ENCODE peak calls at places on chromosomes 6 and 20, in five cellular contexts. G is T-helper 2 cell, L is GM12865, E is A549, K is OCI-LY7. M is an unnamed sample.

GRCh38 chr20:62118113-62119043 is 3.9 kb upstream of the LSM14B start:
- DNase-seq in G (no peak), L (no peak), E (no peak), K (no peak), M (no peak)

GRCh38 chr6:169724554-169725269 is 412 bp upstream of the PHF10 start:
- DNase-seq in G (peak; percentile 63), L (peak; percentile 71), E (no peak), K (peak; percentile 84), M (peak; percentile 83)

GRCh38 chr20:37492945-37493344 is 28.1 kb upstream of the NNAT start:
- DNase-seq in G (no peak), L (no peak), E (no peak), K (no peak), M (no peak)

GRCh38 chr20:35215066-35215956 is 11.2 kb upstream of the MMP24 start:
- DNase-seq in G (no peak), L (no peak), E (peak; percentile 74), K (no peak), M (no peak)

GRCh38 chr6:134614606-134615485 is 296.9 kb upstream of the SGK1 start:
- DNase-seq in G (no peak), L (no peak), E (no peak), K (no peak), M (no peak)

GRCh38 chr6:35583893-35584688 is 71.4 kb upstream of the TULP1 start:
- DNase-seq in G (peak; percentile 60), L (peak; percentile 85), E (no peak), K (peak; percentile 83), M (peak; percentile 77)

GRCh38 chr6:55868910-55869479 is 6.4 kb downstream of the BMP5 start:
- DNase-seq in G (no peak), L (peak; percentile 88), E (no peak), K (no peak), M (no peak)

GRCh38 chr6:53347250-53347920 is 1.4 kb downstream of the ELOVL5 start:
- DNase-seq in G (no peak), L (peak; percentile 75), E (no peak), K (peak; percentile 77), M (no peak)

GRCh38 chr6:4620284-4621228 is 155.6 kb upstream of the CDYL start:
- DNase-seq in G (no peak), L (no peak), E (no peak), K (no peak), M (no peak)

GRCh38 chr6:55955684-55956083 is 80.3 kb upstream of the BMP5 start:
- DNase-seq in G (no peak), L (no peak), E (no peak), K (no peak), M (no peak)

GRCh38 chr6:32868257-32868788 is 14.3 kb downstream of the PSMB9 start:
- DNase-seq in G (peak; percentile 78), L (peak; percentile 88), E (peak; percentile 20), K (peak; percentile 90), M (peak; percentile 78)

GRCh38 chr20:40980828-40981310 is 47.8 kb upstream of the TOP1 start:
- DNase-seq in G (no peak), L (no peak), E (no peak), K (no peak), M (no peak)

GRCh38 chr6:47741807-47742206 is 40.0 kb upstream of the OPN5 start:
- DNase-seq in G (no peak), L (peak; percentile 17), E (peak; percentile 4), K (no peak), M (no peak)

GRCh38 chr20:39850236-39850635 is 838.8 kb downstream of the MAFB start:
- DNase-seq in G (no peak), L (no peak), E (no peak), K (no peak), M (no peak)

GRCh38 chr20:20815711-20816455 is 103.4 kb upstream of the RALGAPA2 start:
- DNase-seq in G (no peak), L (no peak), E (no peak), K (no peak), M (no peak)

GRCh38 chr6:161356167-161356844 is 82.4 kb upstream of the AGPAT4 start:
- DNase-seq in G (no peak), L (no peak), E (no peak), K (no peak), M (no peak)

GRCh38 chr6:127118505-127119360 is at the start of gene RSPO3:
- DNase-seq in G (no peak), L (peak; percentile 28), E (peak; percentile 31), K (no peak), M (peak; percentile 21)

GRCh38 chr6:90110971-90111370 is 185.7 kb downstream of the BACH2 start:
- DNase-seq in G (peak; percentile 43), L (no peak), E (no peak), K (no peak), M (no peak)

GRCh38 chr6:82875573-82876185 is 190.0 kb downstream of the UBE3D start:
- DNase-seq in G (no peak), L (no peak), E (peak; percentile 21), K (no peak), M (no peak)

GRCh38 chr6:161919711-161920110 is 645.9 kb upstream of the AGPAT4 start:
- DNase-seq in G (no peak), L (no peak), E (no peak), K (no peak), M (no peak)

GRCh38 chr20:11229772-11230171 is 556.0 kb upstream of the JAG1 start:
- DNase-seq in G (no peak), L (no peak), E (peak; percentile 15), K (no peak), M (peak; percentile 55)

GRCh38 chr20:3233131-3233990 is 5.6 kb downstream of the SLC4A11 start:
- DNase-seq in G (no peak), L (no peak), E (no peak), K (no peak), M (no peak)

GRCh38 chr20:25088267-25088666 is 6.3 kb upstream of the VSX1 start:
- DNase-seq in G (no peak), L (no peak), E (no peak), K (no peak), M (no peak)